ENCODE peak calls at places on chromosomes 7 and 10, in six cellular contexts. One of them, this sample, is unnamed.

GRCh38 chr7:55086413-55087201 is 67.8 kb downstream of the EGFR start:
- DNase-seq in CD4-positive, alpha-beta T cell: no peak
- DNase-seq in heart left ventricle: no peak
- DNase-seq in GM23338: no peak
- DNase-seq in brain microvascular endothelial cell: peak; percentile 84
- DNase-seq in colonic mucosa: no peak
- DNase-seq in this sample: no peak

GRCh38 chr7:32115831-32116230 is 45.6 kb upstream of the PDE1C start:
- DNase-seq in brain microvascular endothelial cell: peak; percentile 14
- DNase-seq in GM23338: no peak
- DNase-seq in colonic mucosa: no peak
- DNase-seq in heart left ventricle: no peak
- DNase-seq in CD4-positive, alpha-beta T cell: no peak
- DNase-seq in this sample: no peak

GRCh38 chr7:91565499-91566331 is 301.5 kb downstream of the FZD1 start:
- DNase-seq in heart left ventricle: no peak
- DNase-seq in CD4-positive, alpha-beta T cell: no peak
- DNase-seq in GM23338: peak; percentile 6
- DNase-seq in brain microvascular endothelial cell: no peak
- DNase-seq in colonic mucosa: no peak
- DNase-seq in this sample: no peak

GRCh38 chr10:122098924-122099323 is 110.0 kb downstream of the TACC2 start:
- DNase-seq in GM23338: no peak
- DNase-seq in CD4-positive, alpha-beta T cell: no peak
- DNase-seq in colonic mucosa: no peak
- DNase-seq in brain microvascular endothelial cell: no peak
- DNase-seq in heart left ventricle: peak; percentile 46
- DNase-seq in this sample: no peak

GRCh38 chr7:47819054-47819920 is 129.0 kb downstream of the PKD1L1 start:
- DNase-seq in CD4-positive, alpha-beta T cell: peak; percentile 14
- DNase-seq in GM23338: peak; percentile 79
- DNase-seq in colonic mucosa: peak; percentile 78
- DNase-seq in brain microvascular endothelial cell: peak; percentile 76
- DNase-seq in heart left ventricle: peak; percentile 74
- DNase-seq in this sample: peak; percentile 46

GRCh38 chr7:146146866-146147265 is 30.3 kb downstream of the CNTNAP2 start:
- DNase-seq in colonic mucosa: no peak
- DNase-seq in brain microvascular endothelial cell: peak; percentile 80
- DNase-seq in CD4-positive, alpha-beta T cell: no peak
- DNase-seq in GM23338: no peak
- DNase-seq in heart left ventricle: no peak
- DNase-seq in this sample: no peak

GRCh38 chr7:74023037-74023436 is 4.9 kb upstream of the ELN start:
- DNase-seq in colonic mucosa: no peak
- DNase-seq in brain microvascular endothelial cell: peak; percentile 51
- DNase-seq in heart left ventricle: peak; percentile 66
- DNase-seq in CD4-positive, alpha-beta T cell: no peak
- DNase-seq in GM23338: peak; percentile 35
- DNase-seq in this sample: no peak

GRCh38 chr7:155908385-155908784 is 96.1 kb upstream of the SHH start:
- DNase-seq in brain microvascular endothelial cell: no peak
- DNase-seq in GM23338: no peak
- DNase-seq in colonic mucosa: no peak
- DNase-seq in CD4-positive, alpha-beta T cell: no peak
- DNase-seq in heart left ventricle: no peak
- DNase-seq in this sample: no peak

GRCh38 chr10:49598164-49598856 is 11.8 kb upstream of the SLC18A3 start:
- DNase-seq in brain microvascular endothelial cell: no peak
- DNase-seq in GM23338: no peak
- DNase-seq in colonic mucosa: peak; percentile 8
- DNase-seq in CD4-positive, alpha-beta T cell: no peak
- DNase-seq in heart left ventricle: no peak
- DNase-seq in this sample: no peak

GRCh38 chr7:109460296-109460695 is 890.6 kb downstream of the DNAJB9 start:
- DNase-seq in heart left ventricle: no peak
- DNase-seq in brain microvascular endothelial cell: no peak
- DNase-seq in colonic mucosa: no peak
- DNase-seq in CD4-positive, alpha-beta T cell: no peak
- DNase-seq in GM23338: no peak
- DNase-seq in this sample: no peak

GRCh38 chr10:73768881-73769280 is 13.0 kb upstream of the CHCHD1 start:
- DNase-seq in CD4-positive, alpha-beta T cell: peak; percentile 70
- DNase-seq in brain microvascular endothelial cell: no peak
- DNase-seq in GM23338: peak; percentile 54
- DNase-seq in colonic mucosa: no peak
- DNase-seq in heart left ventricle: no peak
- DNase-seq in this sample: no peak
- TF ChIP-seq CTCF in CD4-positive, alpha-beta T cell: peak; percentile 67
- TF ChIP-seq CTCF in brain microvascular endothelial cell: no peak
- TF ChIP-seq CTCF in GM23338: peak; percentile 23
- TF ChIP-seq CTCF in colonic mucosa: no peak
- TF ChIP-seq CTCF in heart left ventricle: no peak
- TF ChIP-seq CTCF in this sample: no peak

GRCh38 chr7:80100254-80100653 is 34.4 kb upstream of the GNAI1 start:
- DNase-seq in heart left ventricle: no peak
- DNase-seq in brain microvascular endothelial cell: no peak
- DNase-seq in CD4-positive, alpha-beta T cell: no peak
- DNase-seq in GM23338: no peak
- DNase-seq in colonic mucosa: no peak
- DNase-seq in this sample: no peak

GRCh38 chr7:80093349-80093748 is 41.3 kb upstream of the GNAI1 start:
- DNase-seq in GM23338: no peak
- DNase-seq in brain microvascular endothelial cell: no peak
- DNase-seq in CD4-positive, alpha-beta T cell: no peak
- DNase-seq in heart left ventricle: no peak
- DNase-seq in colonic mucosa: no peak
- DNase-seq in this sample: no peak

GRCh38 chr7:80095545-80095944 is 39.1 kb upstream of the GNAI1 start:
- DNase-seq in brain microvascular endothelial cell: no peak
- DNase-seq in CD4-positive, alpha-beta T cell: no peak
- DNase-seq in GM23338: peak; percentile 23
- DNase-seq in colonic mucosa: no peak
- DNase-seq in heart left ventricle: no peak
- DNase-seq in this sample: no peak

GRCh38 chr7:80097756-80098155 is 36.9 kb upstream of the GNAI1 start:
- DNase-seq in CD4-positive, alpha-beta T cell: no peak
- DNase-seq in brain microvascular endothelial cell: no peak
- DNase-seq in heart left ventricle: no peak
- DNase-seq in colonic mucosa: no peak
- DNase-seq in GM23338: no peak
- DNase-seq in this sample: no peak

DNA sequence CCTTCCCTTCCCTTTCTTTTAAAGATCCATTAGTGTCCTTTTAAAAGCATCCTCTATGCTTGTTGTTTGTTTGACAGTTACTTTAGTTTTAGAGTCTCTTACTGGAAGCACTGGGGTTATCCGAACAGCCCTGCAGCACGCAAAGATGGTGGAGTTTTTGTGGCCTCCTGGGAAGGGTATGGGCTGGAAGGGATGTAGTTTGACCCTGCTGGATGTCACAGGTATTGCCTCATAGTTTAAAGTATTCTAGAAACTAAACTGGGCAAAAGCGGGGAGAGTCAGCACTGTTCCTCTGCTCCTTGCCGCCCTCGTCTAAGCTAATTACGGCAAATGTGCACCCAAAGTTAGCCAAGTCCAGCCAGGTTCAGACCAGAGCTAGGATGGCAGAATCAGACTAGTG is 35.8 kb upstream of the GNAI1 start:
- DNase-seq in brain microvascular endothelial cell: no peak
- DNase-seq in CD4-positive, alpha-beta T cell: no peak
- DNase-seq in heart left ventricle: no peak
- DNase-seq in colonic mucosa: no peak
- DNase-seq in GM23338: peak; percentile 74
- DNase-seq in this sample: no peak
- TF ChIP-seq CTCF in brain microvascular endothelial cell: peak; percentile 43
- TF ChIP-seq CTCF in CD4-positive, alpha-beta T cell: no peak
- TF ChIP-seq CTCF in heart left ventricle: no peak
- TF ChIP-seq CTCF in colonic mucosa: no peak
- TF ChIP-seq CTCF in GM23338: peak; percentile 53
- TF ChIP-seq CTCF in this sample: no peak

DNA sequence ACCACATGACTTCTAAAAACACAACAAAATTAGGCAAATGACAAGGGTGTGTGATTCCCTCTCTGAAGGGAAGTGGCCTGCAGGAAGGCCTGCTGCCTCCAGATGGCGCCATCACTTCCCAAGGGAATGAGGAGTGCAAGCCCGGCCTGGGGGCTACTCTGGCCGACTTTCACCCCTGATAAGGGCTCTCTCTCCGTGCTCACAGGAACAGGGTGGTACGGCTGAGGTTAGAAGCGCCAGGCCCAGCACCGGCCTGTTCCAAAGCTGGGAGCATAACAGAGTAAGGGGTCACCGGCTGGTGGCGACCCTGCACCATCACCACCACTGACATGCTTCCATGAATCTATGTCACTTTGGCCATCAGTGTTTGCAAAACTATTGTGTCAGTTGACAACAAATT is 13.1 kb downstream of the RBP3 start:
- DNase-seq in GM23338: peak; percentile 87
- DNase-seq in heart left ventricle: no peak
- DNase-seq in CD4-positive, alpha-beta T cell: no peak
- DNase-seq in brain microvascular endothelial cell: peak; percentile 20
- DNase-seq in colonic mucosa: peak; percentile 49
- DNase-seq in this sample: no peak
- TF ChIP-seq CTCF in GM23338: peak; percentile 94
- TF ChIP-seq CTCF in heart left ventricle: peak; percentile 56
- TF ChIP-seq CTCF in CD4-positive, alpha-beta T cell: no peak
- TF ChIP-seq CTCF in brain microvascular endothelial cell: peak; percentile 97
- TF ChIP-seq CTCF in colonic mucosa: peak; percentile 59
- TF ChIP-seq CTCF in this sample: no peak

DNA sequence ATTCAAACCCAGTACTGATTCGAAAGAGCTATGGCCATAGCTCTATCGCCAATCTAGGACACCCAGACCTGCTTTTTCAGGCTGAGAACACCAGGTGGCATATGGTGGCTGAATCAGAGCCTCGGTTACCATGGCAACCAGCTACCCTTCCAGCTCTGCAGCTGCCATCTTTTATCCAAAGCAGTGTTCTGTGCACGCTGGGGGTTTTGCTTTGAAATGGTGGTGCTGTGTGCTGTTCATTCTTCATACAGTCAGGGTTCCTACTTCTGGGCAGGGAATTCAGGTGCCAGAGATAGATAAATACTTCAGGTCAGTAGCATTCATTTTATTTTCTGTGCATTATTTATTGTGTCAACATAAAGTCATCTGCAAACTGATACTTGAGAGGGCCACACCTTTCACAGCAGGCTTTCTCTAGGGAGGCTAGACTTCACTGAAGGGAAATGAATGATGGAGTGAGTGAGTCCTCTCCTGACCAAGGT is 85.4 kb downstream of the AKR1D1 start:
- DNase-seq in CD4-positive, alpha-beta T cell: peak; percentile 55
- DNase-seq in heart left ventricle: peak; percentile 88
- DNase-seq in GM23338: peak; percentile 99
- DNase-seq in colonic mucosa: peak; percentile 86
- DNase-seq in brain microvascular endothelial cell: peak; percentile 95
- DNase-seq in this sample: no peak
- TF ChIP-seq CTCF in CD4-positive, alpha-beta T cell: peak; percentile 70
- TF ChIP-seq CTCF in heart left ventricle: peak; percentile 78
- TF ChIP-seq CTCF in GM23338: peak; percentile 81
- TF ChIP-seq CTCF in colonic mucosa: peak; percentile 67
- TF ChIP-seq CTCF in brain microvascular endothelial cell: peak; percentile 90
- TF ChIP-seq CTCF in this sample: no peak

GRCh38 chr7:16465469-16466086 is at the start of gene SOSTDC1:
- DNase-seq in GM23338: peak; percentile 62
- DNase-seq in CD4-positive, alpha-beta T cell: no peak
- DNase-seq in colonic mucosa: peak; percentile 54
- DNase-seq in brain microvascular endothelial cell: no peak
- DNase-seq in heart left ventricle: no peak
- DNase-seq in this sample: no peak
- TF ChIP-seq CTCF in GM23338: no peak
- TF ChIP-seq CTCF in CD4-positive, alpha-beta T cell: no peak
- TF ChIP-seq CTCF in colonic mucosa: no peak
- TF ChIP-seq CTCF in brain microvascular endothelial cell: no peak
- TF ChIP-seq CTCF in heart left ventricle: no peak
- TF ChIP-seq CTCF in this sample: no peak

GRCh38 chr10:35781643-35782035 is 139.5 kb upstream of the FZD8 start:
- DNase-seq in colonic mucosa: no peak
- DNase-seq in GM23338: peak; percentile 81
- DNase-seq in CD4-positive, alpha-beta T cell: no peak
- DNase-seq in heart left ventricle: no peak
- DNase-seq in brain microvascular endothelial cell: no peak
- DNase-seq in this sample: no peak
- TF ChIP-seq CTCF in colonic mucosa: peak; percentile 13
- TF ChIP-seq CTCF in GM23338: peak; percentile 73
- TF ChIP-seq CTCF in CD4-positive, alpha-beta T cell: no peak
- TF ChIP-seq CTCF in heart left ventricle: no peak
- TF ChIP-seq CTCF in brain microvascular endothelial cell: peak; percentile 54
- TF ChIP-seq CTCF in this sample: no peak

DNA sequence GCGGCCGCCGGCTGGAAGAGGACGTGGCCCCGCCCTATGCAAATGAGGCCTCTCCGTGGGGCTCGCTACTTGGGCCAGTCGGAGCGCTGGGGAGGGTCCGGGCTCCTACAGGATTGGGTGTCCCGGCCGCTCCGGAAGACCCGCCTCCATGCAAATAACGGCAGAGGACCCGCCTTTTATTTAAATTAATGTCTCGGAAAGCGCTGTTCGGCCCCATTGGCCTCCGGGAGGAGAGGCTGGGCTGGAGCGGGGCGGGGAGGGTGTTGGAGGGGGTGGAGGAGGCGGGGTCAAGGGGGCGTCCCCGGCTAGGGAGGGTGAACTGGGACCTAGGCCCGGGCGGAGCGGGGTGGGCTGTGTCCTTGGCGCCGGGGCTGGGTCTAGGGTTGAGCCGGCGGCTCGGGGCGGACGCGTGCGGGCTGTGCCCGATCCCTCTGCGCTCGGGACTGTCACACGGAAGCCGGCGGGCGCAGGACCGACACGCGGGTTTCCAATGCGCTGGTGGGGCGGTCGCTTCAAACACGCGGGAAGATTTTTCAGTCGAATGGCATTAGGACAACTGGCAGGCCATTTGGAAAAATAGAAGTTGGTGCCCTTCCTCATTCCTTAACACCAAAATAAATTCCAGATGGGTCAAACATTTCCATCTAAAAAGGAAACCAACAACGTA is 344 bp upstream of the POLM start:
- DNase-seq in CD4-positive, alpha-beta T cell: peak; percentile 98
- DNase-seq in brain microvascular endothelial cell: peak; percentile 99
- DNase-seq in heart left ventricle: peak; percentile 100
- DNase-seq in GM23338: peak; percentile 100
- DNase-seq in colonic mucosa: peak; percentile 98
- DNase-seq in this sample: peak; percentile 83
- TF ChIP-seq CTCF in CD4-positive, alpha-beta T cell: no peak
- TF ChIP-seq CTCF in brain microvascular endothelial cell: no peak
- TF ChIP-seq CTCF in heart left ventricle: no peak
- TF ChIP-seq CTCF in GM23338: no peak
- TF ChIP-seq CTCF in colonic mucosa: no peak
- TF ChIP-seq CTCF in this sample: no peak